ENCODE peak calls at places on chromosomes 4 and X, in eight cellular contexts. E is IMR-90, A is fibroblast of lung, Q is GM06990, Z is pancreas, F is GM23338, N is left ventricle myocardium inferior, T is cardiac muscle cell. I is an unnamed sample.

GRCh38 chrX:14290335-14290734 is 239.0 kb upstream of the GLRA2 start:
- DNase-seq in E (no peak), A (no peak), Q (no peak), Z (no peak), F (no peak), N (no peak), T (no peak), I (no peak)

GRCh38 chrX:31449975-31450374 is 378.1 kb upstream of the FTHL17 start:
- DNase-seq in E (peak; percentile 63), A (no peak), Q (no peak), Z (no peak), F (no peak), N (no peak), T (no peak), I (no peak)

GRCh38 chr4:37803348-37803973 is 23.0 kb upstream of the PGM2 start:
- DNase-seq in E (peak; percentile 63), A (peak; percentile 81), Q (no peak), Z (no peak), F (peak; percentile 62), N (no peak), T (peak; percentile 61), I (no peak)

GRCh38 chr4:151459380-151459779 is 50.4 kb downstream of the FHIP1A start:
- DNase-seq in E (no peak), A (no peak), Q (no peak), Z (no peak), F (no peak), N (no peak), T (no peak), I (no peak)

GRCh38 chr4:1778642-1779392 is 14.3 kb upstream of the FGFR3 start:
- DNase-seq in E (no peak), A (no peak), Q (no peak), Z (no peak), F (no peak), N (no peak), T (no peak), I (no peak)

GRCh38 chr4:21209854-21210253 is 509.6 kb downstream of the PACRGL start:
- DNase-seq in E (no peak), A (no peak), Q (no peak), Z (no peak), F (no peak), N (no peak), T (no peak), I (no peak)

GRCh38 chr4:32735856-32736590 is 2015.9 kb downstream of the PCDH7 start:
- DNase-seq in E (no peak), A (no peak), Q (no peak), Z (no peak), F (no peak), N (no peak), T (no peak), I (no peak)

GRCh38 chrX:134688839-134689238 is 30.6 kb upstream of the PLAC1 start:
- DNase-seq in E (peak; percentile 76), A (no peak), Q (no peak), Z (no peak), F (no peak), N (no peak), T (no peak), I (peak; percentile 18)

GRCh38 chrX:40573763-40574162 is 7.0 kb upstream of the ATP6AP2 start:
- DNase-seq in E (peak; percentile 11), A (peak; percentile 7), Q (peak; percentile 14), Z (no peak), F (peak; percentile 39), N (no peak), T (no peak), I (peak; percentile 11)

GRCh38 chrX:40579880-40580536 is 762 bp upstream of the ATP6AP2 start:
- DNase-seq in E (no peak), A (no peak), Q (no peak), Z (no peak), F (peak; percentile 51), N (no peak), T (no peak), I (no peak)

GRCh38 chrX:40578039-40578438 is 2.7 kb upstream of the ATP6AP2 start:
- DNase-seq in E (no peak), A (no peak), Q (no peak), Z (no peak), F (no peak), N (no peak), T (no peak), I (no peak)

GRCh38 chrX:40579139-40579538 is 1.6 kb upstream of the ATP6AP2 start:
- DNase-seq in E (no peak), A (no peak), Q (no peak), Z (no peak), F (no peak), N (no peak), T (no peak), I (no peak)

GRCh38 chrX:40576291-40576690 is 4.5 kb upstream of the ATP6AP2 start:
- DNase-seq in E (no peak), A (no peak), Q (no peak), Z (no peak), F (no peak), N (no peak), T (no peak), I (no peak)
- H3K27me3 ChIP-seq in E (no peaks in the 10 kb centered on the region), A (no peaks in the 10 kb centered on the region), Q (no peaks in the 10 kb centered on the region), Z (no peaks in the 10 kb centered on the region), F (no peaks in the 10 kb centered on the region), N (no peaks in the 10 kb centered on the region), T (no peaks in the 10 kb centered on the region), I (no peaks in the 10 kb centered on the region)

GRCh38 chr4:70739496-70740337 is 18.0 kb downstream of the RUFY3 start:
- DNase-seq in E (peak; percentile 34), A (no peak), Q (no peak), Z (no peak), F (peak; percentile 21), N (no peak), T (no peak), I (no peak)

GRCh38 chr4:70734168-70734954 is 12.6 kb downstream of the RUFY3 start:
- DNase-seq in E (peak; percentile 55), A (peak; percentile 52), Q (peak; percentile 36), Z (no peak), F (no peak), N (no peak), T (peak; percentile 18), I (peak; percentile 41)

GRCh38 chr4:70737409-70737808 is 15.6 kb downstream of the RUFY3 start:
- DNase-seq in E (no peak), A (no peak), Q (no peak), Z (no peak), F (no peak), N (no peak), T (no peak), I (no peak)

GRCh38 chr4:70737006-70737405 is 15.2 kb downstream of the RUFY3 start:
- DNase-seq in E (no peak), A (no peak), Q (no peak), Z (no peak), F (no peak), N (no peak), T (no peak), I (no peak)

GRCh38 chr4:70734971-70735370 is 13.2 kb downstream of the RUFY3 start:
- DNase-seq in E (no peak), A (no peak), Q (no peak), Z (no peak), F (no peak), N (no peak), T (no peak), I (no peak)
- H3K4me3 ChIP-seq in E (peak overlapping the region; percentile 40), A (peak overlapping the region; percentile 55), Q (peak overlapping the region; percentile 20), Z (no peak overlapping the region), F (no peak overlapping the region), N (peak overlapping the region; percentile 59), T (no peak overlapping the region), I (peak overlapping the region; percentile 43)

GRCh38 chr4:83360018-83360417 is 25.4 kb upstream of the HPSE start:
- DNase-seq in E (no peak), A (no peak), Q (no peak), Z (no peak), F (no peak), N (no peak), T (no peak), I (no peak)

GRCh38 chr4:83358410-83358809 is 23.8 kb upstream of the HPSE start:
- DNase-seq in E (peak; percentile 73), A (peak; percentile 44), Q (no peak), Z (no peak), F (no peak), N (no peak), T (no peak), I (peak; percentile 42)

GRCh38 chr4:83364312-83364711 is 29.7 kb upstream of the HPSE start:
- DNase-seq in E (no peak), A (no peak), Q (no peak), Z (no peak), F (no peak), N (no peak), T (no peak), I (no peak)

GRCh38 chr4:83361416-83362196 is 27.0 kb upstream of the HPSE start:
- DNase-seq in E (no peak), A (no peak), Q (no peak), Z (no peak), F (peak; percentile 77), N (no peak), T (no peak), I (no peak)

DNA sequence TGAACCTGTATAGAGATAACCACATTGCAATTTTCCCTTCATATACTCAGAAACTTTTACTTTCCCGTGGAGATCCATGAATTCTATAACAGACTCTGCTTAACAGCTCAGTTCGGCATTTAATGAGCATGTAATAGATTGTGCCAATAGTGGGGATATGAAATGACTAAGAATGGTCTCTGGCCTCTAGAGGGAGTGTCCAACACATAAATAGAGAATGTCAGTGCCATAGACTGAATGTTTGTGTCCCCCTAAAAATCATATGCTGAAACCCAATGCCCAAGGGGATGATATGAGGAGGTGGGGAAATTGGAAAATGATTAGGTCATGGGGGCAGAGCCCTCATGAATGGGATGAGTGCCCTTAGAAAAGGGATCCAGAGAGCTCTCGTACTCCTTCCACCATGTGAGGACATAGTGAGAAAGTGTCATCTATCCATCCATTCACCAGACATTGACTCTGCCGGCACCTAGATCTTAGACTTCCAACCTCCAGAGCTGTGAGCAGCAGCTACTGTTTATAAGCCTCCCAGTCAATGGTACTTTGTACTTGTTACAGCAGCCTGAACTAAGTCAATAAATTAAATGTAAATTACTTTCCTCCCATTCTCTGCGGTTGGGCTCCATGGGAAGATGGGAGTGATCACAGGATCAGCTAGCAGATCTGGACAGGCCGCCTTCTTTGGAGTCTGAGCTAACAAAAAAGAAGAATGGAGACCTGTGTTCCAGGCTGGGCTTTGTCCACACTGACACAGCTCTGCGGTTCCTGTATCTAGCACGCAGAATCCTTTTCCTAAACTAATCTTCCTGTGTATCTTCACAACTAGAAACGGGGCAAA is 28.1 kb upstream of the HPSE start:
- DNase-seq in E (peak; percentile 34), A (peak; percentile 52), Q (no peak), Z (no peak), F (peak; percentile 33), N (no peak), T (no peak), I (peak; percentile 25)
- TF ChIP-seq CTCF in E (peak; percentile 47), A (peak; percentile 30), Q (peak; percentile 48), Z (no peak), F (peak; percentile 55), N (peak; percentile 40), T (peak; percentile 65), I (peak; percentile 57)

GRCh38 chr4:108694423-108694822 is 44.0 kb downstream of the OSTC start:
- DNase-seq in E (no peak), A (no peak), Q (no peak), Z (no peak), F (no peak), N (no peak), T (no peak), I (no peak)

GRCh38 chr4:108693819-108694218 is 43.4 kb downstream of the OSTC start:
- DNase-seq in E (peak; percentile 25), A (peak; percentile 18), Q (no peak), Z (no peak), F (no peak), N (no peak), T (no peak), I (no peak)

GRCh38 chr4:108695062-108695461 is 44.7 kb downstream of the OSTC start:
- DNase-seq in E (no peak), A (no peak), Q (no peak), Z (no peak), F (no peak), N (no peak), T (no peak), I (no peak)

GRCh38 chr4:108693211-108693610 is 42.8 kb downstream of the OSTC start:
- DNase-seq in E (no peak), A (no peak), Q (no peak), Z (no peak), F (no peak), N (no peak), T (no peak), I (no peak)

DNA sequence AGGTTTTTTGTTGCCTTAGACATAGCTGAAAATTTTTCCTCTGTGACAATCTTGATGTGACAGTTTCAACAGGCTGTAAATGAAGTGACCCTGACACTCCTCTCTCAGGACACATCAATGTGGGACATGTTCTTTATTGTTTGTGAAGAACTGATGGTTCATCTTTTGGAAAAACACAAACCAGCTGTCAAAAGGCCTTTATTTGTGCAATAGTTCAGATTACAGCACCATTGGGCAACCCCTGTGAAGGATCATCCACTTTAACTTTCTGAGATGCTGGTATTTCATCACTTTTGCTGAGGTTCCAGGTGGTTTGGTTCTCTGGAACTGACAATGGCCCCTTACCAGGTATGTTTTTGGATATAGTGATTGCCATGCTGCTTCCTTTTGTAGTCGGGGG is 40.3 kb downstream of the OSTC start:
- DNase-seq in E (no peak), A (peak; percentile 19), Q (no peak), Z (no peak), F (no peak), N (no peak), T (no peak), I (no peak)
- H3K27me3 ChIP-seq in E (peaks cover 1% of the 10 kb centered on the region), A (no peaks in the 10 kb centered on the region), Q (no peaks in the 10 kb centered on the region), Z (no peaks in the 10 kb centered on the region), F (no peaks in the 10 kb centered on the region), N (no peaks in the 10 kb centered on the region), T (no peaks in the 10 kb centered on the region), I (no peaks in the 10 kb centered on the region)

I was measured in brain microvascular endothelial cell.